ENCODE peak calls at places on chromosomes 16 and 17, in six cellular contexts. S is stimulated activated CD4-positive, alpha-beta T cell treated with anti-CD3 and anti-CD28 coated beads, Interleukin-15, amount 100 ng/mL, for 48 hours; K is right cardiac atrium; V is non-pigmented ciliary epithelial cell; P is NCI-H1694 treated with DMSO at 0.1 percent for 48 hours; M is Peyer's patch. G is an unnamed sample.

GRCh38 chr16:12569061-12569460 is 234.6 kb downstream of the CPPED1 start:
- DNase-seq in S (no peak), M (no peak), P (no peak), V (no peak), K (no peak), G (no peak)

GRCh38 chr16:3182608-3183444 is 5.2 kb upstream of the OR1F1 start:
- DNase-seq in K (peak; percentile 64), M (no peak), S (no peak), P (no peak), V (no peak), G (peak; percentile 54)

GRCh38 chr17:73189417-73190099 is 3.3 kb upstream of the COG1 start:
- DNase-seq in V (peak; percentile 22), P (peak; percentile 65), S (no peak), M (no peak), K (no peak), G (peak; percentile 93)

GRCh38 chr17:51505450-51505849 is 245.1 kb downstream of the UTP18 start:
- DNase-seq in V (no peak), K (no peak), S (no peak), P (no peak), M (no peak), G (no peak)

GRCh38 chr17:44451832-44452231 is 51.4 kb downstream of the GPATCH8 start:
- DNase-seq in K (no peak), S (no peak), V (no peak), M (no peak), P (no peak), G (no peak)

GRCh38 chr17:46815474-46816353 is 2.8 kb downstream of the WNT3 start:
- DNase-seq in P (no peak), V (no peak), M (no peak), S (no peak), K (no peak), G (no peak)

GRCh38 chr17:78804777-78805176 is 22.7 kb upstream of the CYTH1 start:
- DNase-seq in S (no peak), P (no peak), V (no peak), M (no peak), K (no peak), G (no peak)

GRCh38 chr17:62778990-62779681 is 29.0 kb downstream of the MARCHF10 start:
- DNase-seq in K (no peak), S (no peak), M (peak; percentile 54), V (peak; percentile 88), P (peak; percentile 84), G (no peak)

GRCh38 chr16:70696952-70697600 is 11.2 kb upstream of the MTSS2 start:
- DNase-seq in V (no peak), M (no peak), K (no peak), P (no peak), S (no peak), G (no peak)